ENCODE peak calls at places on chromosomes 1 and 21, in five cellular contexts. U is SK-N-SH, P is A549, C is HepG2, H is GM12878. J is an unnamed sample.

GRCh38 chr1:166182281-166182680 is 15.5 kb upstream of the FAM78B start:
- DNase-seq in C (no peak), U (no peak), H (no peak), P (no peak), J (no peak)

GRCh38 chr1:246404078-246404477 is 103.0 kb downstream of the SMYD3 start:
- DNase-seq in C (no peak), P (no peak), U (no peak), H (no peak), J (peak; percentile 11)

GRCh38 chr1:9075023-9075422 is 5.6 kb upstream of the SLC2A5 start:
- DNase-seq in C (peak; percentile 17), H (peak; percentile 27), P (peak; percentile 23), U (no peak), J (no peak)

GRCh38 chr1:245598524-245599310 is 443.9 kb downstream of the KIF26B start:
- DNase-seq in H (no peak), P (no peak), C (no peak), U (no peak), J (no peak)

GRCh38 chr1:226875641-226876295 is 5.4 kb downstream of the PSEN2 start:
- DNase-seq in C (no peak), U (no peak), H (no peak), P (peak; percentile 65), J (peak; percentile 83)

GRCh38 chr1:48920741-48921330 is 144.1 kb upstream of the BEND5 start:
- DNase-seq in P (no peak), H (no peak), C (no peak), U (no peak), J (no peak)

GRCh38 chr1:230186003-230186863 is 119.2 kb downstream of the GALNT2 start:
- DNase-seq in C (peak; percentile 95), P (peak; percentile 75), U (no peak), H (no peak), J (peak; percentile 40)

GRCh38 chr1:67773462-67773861 is 59.8 kb downstream of the GNG12 start:
- DNase-seq in C (no peak), U (no peak), H (no peak), P (no peak), J (no peak)

GRCh38 chr1:159612211-159612885 is 24.7 kb downstream of the APCS start:
- DNase-seq in P (no peak), H (no peak), U (no peak), C (no peak), J (no peak)

GRCh38 chr21:28636988-28637691 is 355.5 kb downstream of the LTN1 start:
- DNase-seq in C (no peak), U (no peak), P (peak; percentile 26), H (no peak), J (no peak)

GRCh38 chr1:37946703-37947360 is at the start of gene INPP5B:
- DNase-seq in P (peak; percentile 84), H (peak; percentile 60), C (peak; percentile 83), U (peak; percentile 97), J (peak; percentile 90)

GRCh38 chr1:207806531-207807394 is 54.9 kb downstream of the CD46 start:
- DNase-seq in C (no peak), H (no peak), P (no peak), U (no peak), J (no peak)

GRCh38 chr1:113616201-113616600 is 143.1 kb downstream of the PHTF1 start:
- DNase-seq in C (no peak), U (no peak), P (no peak), H (no peak), J (no peak)
- H3K4me2 ChIP-seq in C (no peak overlapping the region), U (no peak overlapping the region), P (no peak overlapping the region), H (no peak overlapping the region), J (no peak overlapping the region)

DNA sequence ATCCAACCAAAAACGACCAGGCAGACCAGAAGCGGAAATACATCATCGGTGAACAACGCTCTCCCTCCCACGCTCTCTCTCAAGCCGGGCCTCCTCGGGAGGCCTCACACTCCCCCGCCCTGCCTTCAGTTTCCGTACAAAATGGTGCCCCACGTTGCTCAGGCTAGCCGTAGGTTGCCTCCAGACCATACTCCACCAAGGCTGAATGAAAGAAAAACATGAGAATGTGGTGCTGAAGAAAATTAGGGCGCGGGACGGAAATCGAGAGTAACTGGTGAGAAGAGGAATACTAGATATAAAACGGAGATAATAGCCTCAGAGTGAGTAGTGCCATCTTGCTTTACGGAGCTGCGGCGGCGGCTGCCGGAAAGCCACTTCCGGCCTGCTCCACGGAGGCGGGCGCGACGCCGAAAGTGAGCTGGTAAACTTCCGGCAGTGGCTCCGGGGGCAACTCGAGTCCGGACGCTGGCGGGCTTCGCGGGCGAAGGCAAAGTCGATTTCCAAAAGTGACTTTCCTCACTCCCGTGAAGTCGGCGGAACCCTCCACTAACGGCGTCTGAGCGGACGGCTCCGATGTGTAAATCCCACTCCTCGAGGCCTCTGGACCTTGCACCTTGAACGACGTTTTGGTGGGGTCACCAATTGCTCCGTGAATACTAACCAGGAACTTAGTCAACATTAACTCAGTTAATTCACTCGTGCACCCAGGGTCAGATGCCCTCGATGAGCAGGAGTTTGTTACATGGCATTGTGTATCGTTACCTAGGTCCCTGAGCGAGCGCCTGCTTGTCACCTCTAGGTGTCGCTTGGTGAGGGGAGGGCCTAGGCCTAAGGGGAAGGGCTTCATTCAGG is at the start of gene SH3BP5L:
- DNase-seq in H (peak; percentile 85), C (peak; percentile 93), P (peak; percentile 97), U (peak; percentile 95), J (peak; percentile 88)
- TF ChIP-seq EP300 in H (no peak), C (no peak), P (no peak), U (no peak), J (peak; percentile 9)

DNA sequence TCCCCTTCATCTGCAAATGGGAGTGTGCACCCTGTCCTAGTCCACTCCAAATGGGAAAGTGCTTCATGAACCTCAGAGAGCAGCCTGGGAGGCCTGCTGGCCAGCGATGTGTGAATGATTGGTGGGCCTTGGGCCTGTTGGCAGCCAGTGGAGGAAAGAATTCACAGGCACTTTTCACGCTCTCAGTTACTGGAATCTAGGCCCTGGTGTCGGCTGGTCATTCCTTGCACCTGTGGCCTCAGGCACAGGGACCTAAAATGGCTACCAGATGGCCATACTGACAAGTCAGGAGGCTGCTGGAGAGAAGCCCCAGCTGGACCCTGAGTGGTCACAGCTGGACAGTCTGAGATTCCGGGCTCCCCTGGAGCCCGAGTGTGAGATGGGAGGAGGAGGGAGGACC is 18.4 kb upstream of the EDN2 start:
- DNase-seq in H (no peak), P (no peak), U (peak; percentile 81), C (no peak), J (no peak)
- TF ChIP-seq REST in H (no peak), P (no peak), U (no peak), C (no peak), J (no peak)

GRCh38 chr1:212257157-212257556 is 28.1 kb upstream of the PPP2R5A start:
- DNase-seq in U (no peak), H (no peak), C (no peak), P (no peak), J (no peak)
- H3K4me2 ChIP-seq in U (no peak overlapping the region), H (no peak overlapping the region), C (peak overlapping the region; percentile 70), P (no peak overlapping the region), J (no peak overlapping the region)

GRCh38 chr21:37636152-37636860 is 269.7 kb downstream of the DYRK1A start:
- DNase-seq in U (no peak), P (peak; percentile 68), H (no peak), C (no peak), J (no peak)
- TF ChIP-seq EP300 in U (no peak), P (no peak), H (no peak), C (no peak), J (no peak)

GRCh38 chr1:182215797-182216196 is 154.3 kb upstream of the ZNF648 start:
- DNase-seq in C (no peak), H (no peak), U (no peak), P (no peak), J (no peak)

GRCh38 chr1:182210417-182210816 is 148.9 kb upstream of the ZNF648 start:
- DNase-seq in U (no peak), C (no peak), H (no peak), P (no peak), J (no peak)

GRCh38 chr1:182211364-182211763 is 149.9 kb upstream of the ZNF648 start:
- DNase-seq in H (no peak), U (no peak), P (no peak), C (no peak), J (no peak)

GRCh38 chr1:182217071-182217470 is 155.6 kb upstream of the ZNF648 start:
- DNase-seq in H (no peak), C (no peak), P (no peak), U (no peak), J (no peak)

DNA sequence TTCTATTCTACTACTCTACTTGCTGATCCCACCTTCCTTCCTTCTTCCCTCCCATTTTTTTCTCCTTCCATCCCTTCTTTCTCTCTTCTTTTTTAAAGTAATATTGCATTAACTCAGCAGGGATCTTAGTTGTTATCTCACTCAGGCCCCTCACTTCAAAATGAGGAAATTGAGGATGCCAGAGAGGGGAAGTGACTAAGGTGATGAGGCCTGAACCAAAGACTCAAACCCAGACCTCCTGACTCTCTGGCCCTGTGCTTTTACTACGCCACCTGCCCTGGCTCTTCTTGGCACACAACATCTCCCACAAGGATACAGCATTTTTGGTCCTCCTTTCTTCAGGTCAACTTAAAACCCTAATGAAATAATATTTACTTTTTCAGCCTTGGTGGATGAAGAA is 151.7 kb upstream of the ZNF648 start:
- DNase-seq in P (no peak), C (no peak), H (no peak), U (no peak), J (no peak)
- TF ChIP-seq REST in P (no peak), C (no peak), H (no peak), U (no peak), J (no peak)

GRCh38 chr1:150678988-150679387 is 18.0 kb downstream of the GOLPH3L start:
- DNase-seq in U (no peak), P (no peak), C (no peak), H (no peak), J (no peak)

GRCh38 chr1:150688786-150689185 is 8.2 kb downstream of the GOLPH3L start:
- DNase-seq in C (no peak), U (no peak), P (no peak), H (no peak), J (no peak)

GRCh38 chr1:150686275-150686674 is 10.7 kb downstream of the GOLPH3L start:
- DNase-seq in U (no peak), C (no peak), H (no peak), P (no peak), J (no peak)

GRCh38 chr1:150683914-150684313 is 13.0 kb downstream of the GOLPH3L start:
- DNase-seq in U (no peak), H (peak; percentile 11), C (no peak), P (no peak), J (no peak)
- H3K4me2 ChIP-seq in U (no peak overlapping the region), H (peak overlapping the region; percentile 49), C (no peak overlapping the region), P (no peak overlapping the region), J (no peak overlapping the region)

J was measured in K562.